ENCODE peak calls at places on chromosomes 6 and 20, in four cellular contexts. C is NB4, Z is pancreas, B is fibroblast of the aortic adventitia. V is an unnamed sample.

GRCh38 chr6:43883698-43884659 is 114.0 kb downstream of the VEGFA start:
- DNase-seq in B (peak), Z (peak), C (peak), V (peak)

GRCh38 chr20:35151739-35152138 is 4.6 kb upstream of the EDEM2 start:
- DNase-seq in Z (no peak), B (peak), C (no peak), V (no peak)

GRCh38 chr6:149078383-149078782 is 239.1 kb upstream of the TAB2 start:
- DNase-seq in B (peak), Z (no peak), C (no peak), V (no peak)

GRCh38 chr6:121816361-121816760 is 380.9 kb downstream of the GJA1 start:
- DNase-seq in C (no peak), Z (no peak), B (no peak), V (no peak)

GRCh38 chr20:35478804-35479472 is 23.5 kb downstream of the CEP250 start:
- DNase-seq in B (no peak), C (peak), Z (no peak), V (peak)

GRCh38 chr6:84409911-84410310 is 182.5 kb upstream of the CEP162 start:
- DNase-seq in Z (no peak), B (no peak), C (no peak), V (no peak)

GRCh38 chr20:59412251-59412650 is 111.8 kb downstream of the EDN3 start:
- DNase-seq in B (no peak), C (no peak), Z (no peak), V (no peak)

GRCh38 chr20:37969949-37970855 is 63.1 kb downstream of the TTI1 start:
- DNase-seq in Z (no peak), C (no peak), B (no peak), V (no peak)

GRCh38 chr6:12482386-12482785 is 192.2 kb downstream of the EDN1 start:
- DNase-seq in C (no peak), Z (no peak), B (no peak), V (no peak)

GRCh38 chr6:116714761-116715160 is 33.8 kb downstream of the KPNA5 start:
- DNase-seq in Z (no peak), C (peak), B (no peak), V (no peak)

GRCh38 chr6:134316733-134317431 is 1.0 kb downstream of the SGK1 start:
- DNase-seq in Z (no peak), C (no peak), B (no peak), V (no peak)

GRCh38 chr6:139135578-139136545 is 982 bp downstream of the HECA start:
- DNase-seq in C (peak), B (peak), Z (peak), V (peak)

GRCh38 chr6:167683028-167683862 is 143.5 kb upstream of the AFDN start:
- DNase-seq in C (no peak), B (no peak), Z (peak), V (no peak)

GRCh38 chr6:76885861-76886301 is 577.4 kb downstream of the HTR1B start:
- DNase-seq in Z (no peak), C (no peak), B (peak), V (no peak)

GRCh38 chr20:36305602-36306556 is at the start of gene DLGAP4:
- DNase-seq in Z (no peak), B (no peak), C (no peak), V (no peak)

GRCh38 chr6:106789436-106790145 is 160.2 kb downstream of the QRSL1 start:
- DNase-seq in B (no peak), Z (no peak), C (no peak), V (no peak)

GRCh38 chr6:70849348-70850069 is 107.4 kb downstream of the B3GAT2 start:
- DNase-seq in C (no peak), B (peak), Z (no peak), V (no peak)

GRCh38 chr6:85078071-85078470 is 313.7 kb upstream of the TBX18 start:
- DNase-seq in Z (no peak), B (peak), C (no peak), V (no peak)

GRCh38 chr20:33862709-33863403 is 51.7 kb downstream of the CHMP4B start:
- DNase-seq in Z (peak), C (peak), B (peak), V (peak)

GRCh38 chr6:11246722-11247121 is 14.3 kb upstream of the NEDD9 start:
- DNase-seq in B (no peak), C (no peak), Z (no peak), V (no peak)

GRCh38 chr6:15551798-15552197 is 111.0 kb downstream of the DTNBP1 start:
- DNase-seq in Z (no peak), B (no peak), C (no peak), V (peak)

GRCh38 chr6:160391419-160392116 is 43.4 kb downstream of the SLC22A3 start:
- DNase-seq in C (no peak), B (peak), Z (no peak), V (no peak)

GRCh38 chr6:123529843-123530242 is 106.9 kb downstream of the TRDN start:
- DNase-seq in C (peak), B (peak), Z (no peak), V (no peak)

GRCh38 chr6:30754631-30755030 is 10.3 kb upstream of the IER3 start:
- DNase-seq in B (peak), C (no peak), Z (no peak), V (no peak)

GRCh38 chr6:131923356-131923755 is 27.8 kb downstream of the CCN2 start:
- DNase-seq in Z (peak), B (peak), C (peak), V (peak)

GRCh38 chr6:72363844-72364740 is 257.8 kb upstream of the KCNQ5 start:
- DNase-seq in C (no peak), B (peak), Z (no peak), V (no peak)

GRCh38 chr20:46060301-46060881 is 29.4 kb downstream of the NCOA5 start:
- DNase-seq in Z (no peak), C (peak), B (no peak), V (peak)

GRCh38 chr20:36836591-36837329 is 39.2 kb upstream of the TLDC2 start:
- DNase-seq in B (no peak), Z (peak), C (peak), V (peak)

GRCh38 chr6:53326372-53327016 is 22.3 kb downstream of the ELOVL5 start:
- DNase-seq in B (peak), Z (no peak), C (peak), V (no peak)

GRCh38 chr6:159109391-159109790 is 59.8 kb upstream of the FNDC1 start:
- DNase-seq in C (no peak), B (no peak), Z (no peak), V (no peak)

GRCh38 chr20:48850257-48850656 is 22.5 kb upstream of the PREX1 start:
- DNase-seq in Z (no peak), C (no peak), B (no peak), V (no peak)

GRCh38 chr6:132695773-132696172 is 18.1 kb downstream of the VNN1 start:
- DNase-seq in Z (no peak), C (no peak), B (no peak), V (no peak)

GRCh38 chr20:5780233-5781217 is 30.3 kb downstream of the SHLD1 start:
- DNase-seq in C (no peak), B (no peak), Z (no peak), V (peak)

GRCh38 chr6:136720045-136720760 is 72.1 kb downstream of the MAP3K5 start:
- DNase-seq in B (no peak), C (peak), Z (no peak), V (peak)

GRCh38 chr6:33695451-33695855 is 16.0 kb downstream of the UQCC2 start:
- DNase-seq in Z (no peak), B (no peak), C (no peak), V (no peak)

GRCh38 chr6:135985471-135985870 is 134.0 kb downstream of the PDE7B start:
- DNase-seq in C (no peak), Z (no peak), B (peak), V (no peak)

GRCh38 chr6:106608080-106608668 is 21.1 kb downstream of the RTN4IP1 start:
- DNase-seq in B (peak), Z (peak), C (peak), V (peak)

GRCh38 chr20:19670829-19671228 is 87.2 kb upstream of the RIN2 start:
- DNase-seq in Z (no peak), C (no peak), B (no peak), V (no peak)

GRCh38 chr6:154480144-154480639 is 30.3 kb downstream of the CNKSR3 start:
- DNase-seq in C (no peak), Z (no peak), B (no peak), V (no peak)
- H3K4me3 ChIP-seq in C (no peak), Z (no peak), B (no peak), V (no peak)

GRCh38 chr6:125945378-125946141 is 11.0 kb upstream of the HINT3 start:
- DNase-seq in B (peak), C (peak), Z (no peak), V (no peak)

GRCh38 chr6:125944896-125945295 is 11.7 kb upstream of the HINT3 start:
- DNase-seq in B (no peak), C (no peak), Z (no peak), V (no peak)

GRCh38 chr6:125948455-125948854 is 8.1 kb upstream of the HINT3 start:
- DNase-seq in B (no peak), Z (no peak), C (no peak), V (no peak)

GRCh38 chr6:125949069-125949468 is 7.5 kb upstream of the HINT3 start:
- DNase-seq in C (no peak), B (no peak), Z (no peak), V (no peak)

DNA sequence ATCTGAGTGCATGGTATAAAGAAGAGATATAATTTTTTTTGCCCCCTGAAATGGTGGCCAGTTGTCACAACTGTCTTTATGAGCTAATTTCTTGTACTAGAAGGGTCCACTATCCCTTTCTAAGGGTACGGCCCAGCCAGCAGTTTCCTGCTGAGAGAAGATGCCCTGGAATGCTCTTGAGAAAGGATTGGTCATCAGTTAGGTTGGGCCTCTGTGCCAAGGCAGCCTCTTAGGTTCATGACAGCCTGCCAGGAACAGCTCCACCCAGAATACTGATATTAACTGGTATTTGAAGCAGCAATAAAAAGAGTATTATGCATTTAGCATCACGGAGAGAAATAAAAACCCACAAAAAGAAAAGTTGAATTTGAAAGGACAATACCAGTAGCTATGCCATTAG is 9.0 kb upstream of the HINT3 start:
- DNase-seq in C (no peak), B (peak), Z (no peak), V (no peak)
- TF ChIP-seq CTCF in C (no peak), B (no peak), Z (no peak), V (no peak)

GRCh38 chr6:112881828-112882227 is 534.7 kb downstream of the RFPL4B start:
- DNase-seq in B (peak), C (no peak), Z (no peak), V (no peak)
- H3K4me3 ChIP-seq in B (no peak), C (no peak), Z (no peak), V (no peak)

DNA sequence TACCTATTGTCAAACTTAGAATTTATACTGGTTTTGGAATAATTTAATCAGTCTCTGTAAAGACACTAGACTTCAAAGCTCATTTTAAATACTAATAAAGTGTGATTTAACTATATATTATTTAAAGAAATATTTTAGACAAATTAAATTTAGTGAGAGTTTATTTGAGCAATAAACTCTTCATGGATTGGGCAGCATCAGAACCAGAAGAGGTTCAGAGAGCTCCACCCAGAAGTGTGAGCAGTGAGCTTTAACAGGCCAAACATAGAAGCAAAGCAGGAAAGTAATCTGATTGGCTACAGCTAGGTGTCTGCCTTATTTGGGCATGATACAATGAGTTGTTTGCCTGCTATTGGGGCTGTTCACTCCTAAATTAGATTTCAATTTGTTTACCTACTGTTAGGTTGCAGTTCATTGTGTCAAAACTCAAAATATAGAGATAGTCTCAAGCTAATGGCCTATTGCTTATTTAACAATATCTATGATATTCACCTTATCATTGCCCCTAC is 355.1 kb upstream of the RNF217 start:
- DNase-seq in C (no peak), B (no peak), Z (no peak), V (no peak)
- TF ChIP-seq CTCF in C (no peak), B (no peak), Z (no peak), V (no peak)

GRCh38 chr6:90611543-90611864 is 24.6 kb upstream of the MAP3K7 start:
- DNase-seq in Z (no peak), C (no peak), B (no peak), V (no peak)
- H3K4me3 ChIP-seq in Z (peak), C (no peak), B (peak), V (peak)

GRCh38 chr6:39003072-39003471 is 45.5 kb upstream of the GLP1R start:
- DNase-seq in C (peak), Z (no peak), B (no peak), V (peak)

GRCh38 chr6:38996676-38997075 is 51.9 kb upstream of the GLP1R start:
- DNase-seq in C (no peak), Z (no peak), B (no peak), V (no peak)

DNA sequence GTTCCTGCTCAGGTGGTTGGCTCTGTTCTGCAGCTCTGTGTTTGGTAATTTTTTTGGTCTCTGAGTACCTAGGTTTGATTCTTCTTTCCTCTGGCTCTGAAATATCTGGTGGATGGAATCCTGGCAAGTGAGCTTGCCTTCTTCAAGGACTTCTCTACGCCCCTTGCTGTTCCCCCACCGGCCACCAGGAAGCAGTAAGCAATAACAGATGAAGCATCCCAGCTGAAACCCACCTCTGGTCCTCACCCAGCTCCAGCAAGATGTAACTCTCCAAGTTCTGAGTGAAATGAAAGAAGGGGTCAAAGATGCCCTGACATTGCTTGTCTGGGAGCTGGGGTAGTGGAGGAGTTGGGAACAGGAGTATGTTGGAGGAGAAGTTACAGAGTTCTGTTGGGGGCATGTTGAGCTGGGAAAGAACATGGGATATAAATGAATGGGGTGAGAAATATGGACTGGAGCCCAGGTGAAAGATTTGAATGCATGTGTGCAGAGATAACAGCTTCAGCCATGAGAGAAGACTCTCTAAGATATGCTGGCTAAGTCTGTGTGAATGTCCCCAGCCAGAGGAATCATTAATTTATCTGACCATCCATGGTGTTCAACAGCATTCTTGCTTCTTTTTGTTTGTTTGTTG is 51.3 kb upstream of the GLP1R start:
- DNase-seq in B (peak), Z (peak), C (peak), V (peak)
- TF ChIP-seq CTCF in B (peak), Z (peak), C (peak), V (peak)

GRCh38 chr20:50310673-50311051 is 120.0 kb downstream of the CEBPB start:
- DNase-seq in C (no peak), Z (no peak), B (no peak), V (no peak)

GRCh38 chr20:50308513-50309279 is 118.1 kb downstream of the CEBPB start:
- DNase-seq in B (peak), Z (peak), C (peak), V (no peak)

GRCh38 chr20:50309764-50310672 is 119.4 kb downstream of the CEBPB start:
- DNase-seq in Z (no peak), B (no peak), C (no peak), V (no peak)

GRCh38 chr20:50308166-50308512 is 117.5 kb downstream of the CEBPB start:
- DNase-seq in C (no peak), Z (no peak), B (no peak), V (no peak)

DNA sequence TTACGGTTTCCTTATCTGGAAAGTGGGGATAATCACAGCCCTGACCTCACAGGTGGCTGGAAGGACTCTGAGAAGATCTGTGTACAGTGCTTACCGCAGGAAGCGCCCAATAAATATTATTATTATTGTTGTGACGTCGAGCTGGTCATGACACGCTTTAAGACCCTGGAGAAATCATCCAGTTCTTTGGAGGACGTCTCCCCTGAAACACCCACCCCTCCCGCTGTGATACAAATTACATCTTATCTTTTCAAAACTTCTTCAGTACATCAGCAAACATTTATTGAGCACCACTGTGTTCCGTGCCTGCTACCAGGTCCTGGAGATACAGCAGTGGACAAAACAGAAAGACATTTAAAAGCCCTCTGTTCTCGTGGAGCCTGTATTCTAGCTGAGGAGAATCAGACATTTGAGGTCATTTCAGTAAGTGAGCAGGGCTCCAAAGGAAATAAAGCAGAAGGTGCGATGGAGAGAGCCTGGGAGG is 118.7 kb downstream of the CEBPB start:
- DNase-seq in C (no peak), B (peak), Z (no peak), V (no peak)
- H3K4me3 ChIP-seq in C (no peak), B (peak), Z (no peak), V (no peak)

GRCh38 chr6:154448448-154449096 is 61.9 kb downstream of the CNKSR3 start:
- DNase-seq in C (no peak), Z (peak), B (peak), V (no peak)
- TF ChIP-seq CTCF in C (no peak), Z (no peak), B (peak), V (no peak)

V was measured in GM12865.